ENCODE peak calls at places on chromosomes 16 and 17, in nine cellular contexts. H is foreskin fibroblast; V is Right ventricle myocardium superior; L is WTC11; O is stimulated activated CD4-positive, alpha-beta T cell treated with anti-CD3 and anti-CD28 coated beads, Interleukin-1b, Interleukin-23, amount 100 ng/mL, for 48 hours; T is neural progenitor cell; N is LHCN-M2; K is activated T-cell treated with anti-CD3 and anti-CD28 coated beads, Interleukin-2, amount 50 U/mL, for 24 hours; Q is mucosa of gallbladder. Z is an unnamed sample.

GRCh38 chr17:82020874-82021727 is 1.6 kb downstream of the CENPX start:
- DNase-seq in K (peak), V (peak), O (peak), H (peak), T (peak), Q (peak), L (peak), N (peak), Z (peak)

GRCh38 chr17:47288531-47289116 is 35.0 kb downstream of the ITGB3 start:
- DNase-seq in L (no peak), H (no peak), N (no peak), O (no peak), K (no peak), Q (no peak), V (no peak), T (no peak), Z (no peak)

GRCh38 chr17:73784015-73784603 is 139.9 kb upstream of the SDK2 start:
- DNase-seq in V (no peak), Q (no peak), L (no peak), T (no peak), H (no peak), O (no peak), N (no peak), K (no peak), Z (no peak)

GRCh38 chr16:73053038-73053378 is 5.1 kb upstream of the ZFHX3 start:
- DNase-seq in N (no peak), L (no peak), T (no peak), K (no peak), Q (no peak), H (no peak), O (no peak), V (no peak), Z (no peak)

GRCh38 chr17:73952498-73953205 is 250.8 kb upstream of the RPL38 start:
- DNase-seq in V (peak), Q (no peak), L (peak), O (peak), H (no peak), T (peak), N (no peak), K (peak), Z (no peak)

GRCh38 chr17:79841369-79842135 is 2.3 kb upstream of the CBX4 start:
- DNase-seq in Q (no peak), H (no peak), N (no peak), V (no peak), T (peak), K (peak), O (no peak), L (peak), Z (no peak)

GRCh38 chr17:3913531-3914318 is 2.5 kb downstream of the P2RX1 start:
- DNase-seq in N (peak), H (peak), V (peak), L (peak), K (peak), O (peak), Q (peak), T (peak), Z (peak)

GRCh38 chr17:9291912-9292562 is 270.7 kb downstream of the NTN1 start:
- DNase-seq in N (peak), V (peak), H (no peak), K (peak), Q (no peak), L (peak), O (peak), T (peak), Z (peak)

GRCh38 chr17:43940630-43941029 is 1.6 kb downstream of the PPY start:
- DNase-seq in O (no peak), N (peak), L (peak), Q (no peak), H (no peak), K (peak), V (no peak), T (peak), Z (peak)

GRCh38 chr17:50707296-50708049 is at the start of gene ANKRD40:
- DNase-seq in T (peak), V (peak), H (peak), L (peak), N (peak), K (peak), O (peak), Q (peak), Z (peak)

GRCh38 chr17:54544239-54544638 is 356.4 kb upstream of the TOM1L1 start:
- DNase-seq in V (peak), T (peak), L (peak), Q (no peak), O (no peak), N (no peak), H (no peak), K (no peak), Z (no peak)

GRCh38 chr17:73536700-73537680 is 107.3 kb downstream of the SDK2 start:
- DNase-seq in T (peak), V (no peak), N (no peak), H (no peak), L (no peak), Q (no peak), K (no peak), O (no peak), Z (no peak)

GRCh38 chr17:56424543-56425044 is 168.9 kb upstream of the NOG start:
- DNase-seq in T (no peak), N (no peak), L (no peak), O (no peak), K (no peak), Q (no peak), V (no peak), H (no peak), Z (no peak)

GRCh38 chr16:63983401-63983800 is 1138.5 kb downstream of the CDH11 start:
- DNase-seq in H (no peak), Q (no peak), K (no peak), L (no peak), T (no peak), N (no peak), V (no peak), O (no peak), Z (no peak)

GRCh38 chr17:22694362-22695227 is 1002.3 kb downstream of the KCNJ18 start:
- DNase-seq in O (no peak), N (no peak), L (no peak), Q (no peak), T (no peak), H (no peak), K (no peak), V (no peak), Z (no peak)

GRCh38 chr16:4601317-4602186 is 13.1 kb downstream of the UBALD1 start:
- DNase-seq in K (no peak), V (no peak), T (no peak), N (no peak), H (no peak), Q (no peak), O (no peak), L (no peak), Z (no peak)

GRCh38 chr17:67417507-67417906 is 40.4 kb downstream of the PITPNC1 start:
- DNase-seq in K (no peak), T (no peak), L (no peak), O (no peak), Q (no peak), V (no peak), H (no peak), N (no peak), Z (no peak)

GRCh38 chr17:43431741-43432523 is 33.1 kb downstream of the ARL4D start:
- DNase-seq in L (no peak), O (no peak), N (no peak), H (no peak), T (peak), K (no peak), Q (no peak), V (no peak), Z (no peak)

GRCh38 chr17:42518755-42519545 is 17.1 kb upstream of the NAGLU start:
- DNase-seq in V (peak), L (no peak), O (no peak), H (no peak), N (peak), Q (peak), T (no peak), K (no peak), Z (peak)

GRCh38 chr17:71975998-71976649 is 144.7 kb upstream of the SOX9 start:
- DNase-seq in T (peak), N (peak), V (peak), O (no peak), H (peak), Q (peak), L (peak), K (no peak), Z (peak)

GRCh38 chr17:65783845-65784334 is 222.4 kb upstream of the AXIN2 start:
- DNase-seq in V (no peak), O (no peak), Q (no peak), N (peak), K (no peak), T (no peak), L (no peak), H (peak), Z (peak)

GRCh38 chr17:76196675-76197074 is 43.6 kb downstream of the RNF157 start:
- DNase-seq in T (no peak), V (peak), L (no peak), O (no peak), Q (no peak), N (peak), K (no peak), H (peak), Z (no peak)

GRCh38 chr16:83830769-83831450 is 23.1 kb downstream of the HSBP1 start:
- DNase-seq in Q (no peak), N (no peak), K (no peak), L (no peak), O (no peak), V (no peak), H (no peak), T (no peak), Z (no peak)

GRCh38 chr17:17890773-17891759 is 54.3 kb upstream of the SREBF1 start:
- DNase-seq in L (peak), O (peak), V (peak), N (peak), H (peak), K (peak), T (peak), Q (peak), Z (peak)

GRCh38 chr17:76540381-76541300 is 797 bp downstream of the PRCD start:
- DNase-seq in T (peak), H (peak), N (peak), L (peak), Q (peak), V (peak), K (no peak), O (peak), Z (peak)

GRCh38 chr17:66296289-66296725 is 6.1 kb upstream of the PRKCA start:
- DNase-seq in N (no peak), Q (no peak), V (no peak), K (no peak), T (no peak), L (no peak), O (no peak), H (no peak), Z (no peak)

GRCh38 chr16:12046651-12047050 is 70.1 kb downstream of the SNX29 start:
- DNase-seq in T (no peak), Q (no peak), L (no peak), K (no peak), O (no peak), V (no peak), N (no peak), H (no peak), Z (no peak)

GRCh38 chr17:2547176-2547575 is 35.5 kb upstream of the METTL16 start:
- DNase-seq in K (no peak), V (no peak), T (no peak), L (no peak), N (peak), Q (no peak), H (peak), O (no peak), Z (no peak)

GRCh38 chr16:85641776-85642176 is 28.7 kb downstream of the GSE1 start:
- DNase-seq in N (peak), L (no peak), H (no peak), O (no peak), T (no peak), Q (peak), V (peak), K (no peak), Z (no peak)

GRCh38 chr17:8572767-8573166 is 57.8 kb downstream of the MYH10 start:
- DNase-seq in K (no peak), H (no peak), L (no peak), Q (no peak), V (no peak), O (no peak), T (no peak), N (no peak), Z (no peak)